ENCODE peak calls at places on chromosomes 11 and 22, in seven cellular contexts. J is NCI-H1105 treated with DMSO at 0.1 percent for 48 hours; M is activated T-helper 1 cell treated with anti-CD3 and anti-CD28 coated beads, Interleukin-2, amount 50 U/mL, for 16 hours; G is NT2/D1; C is activated T-cell treated with anti-CD3 and anti-CD28 coated beads, Interleukin-2, amount 50 U/mL, for 1 hour; A is NCI-H510A treated with DMSO at 0.1 percent for 48 hours; I is activated naive CD8-positive, alpha-beta T cell treated with anti-CD3 and anti-CD28 coated beads, Interleukin-2, amount 50 U/mL, for 24 hours. H is an unnamed sample.

GRCh38 chr11:117172678-117173421 is 5.7 kb upstream of the SIDT2 start:
- DNase-seq in J (no peak), C (no peak), G (no peak), M (no peak), A (no peak), I (no peak), H (no peak)

GRCh38 chr22:39489094-39490068 is 12.7 kb upstream of the MIEF1 start:
- DNase-seq in I (no peak), M (no peak), A (no peak), J (no peak), G (no peak), C (no peak), H (no peak)

GRCh38 chr11:130796828-130797227 is 119.5 kb downstream of the SNX19 start:
- DNase-seq in A (no peak), J (no peak), G (no peak), I (no peak), C (no peak), M (no peak), H (no peak)

GRCh38 chr11:47797633-47798032 is 30.5 kb upstream of the FNBP4 start:
- DNase-seq in I (peak), C (no peak), A (no peak), G (no peak), M (no peak), J (no peak), H (peak)

GRCh38 chr11:121931748-121932352 is 184.2 kb downstream of the BLID start:
- DNase-seq in G (no peak), C (no peak), I (no peak), A (no peak), J (no peak), M (no peak), H (no peak)

GRCh38 chr11:119615003-119615878 is 113.8 kb downstream of the NECTIN1 start:
- DNase-seq in G (no peak), C (no peak), I (no peak), J (no peak), M (no peak), A (no peak), H (peak)

GRCh38 chr11:107370390-107370789 is 87.2 kb downstream of the CWF19L2 start:
- DNase-seq in M (no peak), I (no peak), J (no peak), C (no peak), G (no peak), A (no peak), H (peak)

GRCh38 chr22:22720201-22720723 is 75.8 kb downstream of the GGTLC2 start:
- DNase-seq in G (peak), J (no peak), M (no peak), A (no peak), I (peak), C (peak), H (peak)

GRCh38 chr11:32892355-32893090 is at the start of gene QSER1:
- DNase-seq in M (peak), A (peak), I (peak), J (peak), G (no peak), C (peak), H (peak)

GRCh38 chr11:27837895-27838563 is 137.8 kb upstream of the BDNF start:
- DNase-seq in I (no peak), G (no peak), J (no peak), M (no peak), C (no peak), A (no peak), H (no peak)

GRCh38 chr11:2440646-2441045 is 3.7 kb downstream of the TRPM5 start:
- DNase-seq in I (no peak), A (no peak), C (no peak), G (no peak), M (no peak), J (no peak), H (no peak)

GRCh38 chr11:133576351-133576750 is 44.0 kb upstream of the OPCML start:
- DNase-seq in A (no peak), J (no peak), M (no peak), I (peak), G (peak), C (no peak), H (no peak)

GRCh38 chr11:134664863-134665535 is 253.0 kb upstream of the B3GAT1 start:
- DNase-seq in G (no peak), J (no peak), M (no peak), I (no peak), A (no peak), C (no peak), H (no peak)

GRCh38 chr22:39800790-39801540 is 92.6 kb downstream of the ENTHD1 start:
- DNase-seq in G (no peak), M (no peak), J (peak), A (peak), C (no peak), I (no peak), H (no peak)

GRCh38 chr22:19855504-19856409 is 1.1 kb upstream of the GNB1L start:
- DNase-seq in C (peak), M (peak), J (peak), I (peak), G (no peak), A (peak), H (peak)

GRCh38 chr11:87038235-87038960 is 664 bp downstream of the TMEM135 start:
- DNase-seq in I (no peak), M (no peak), C (no peak), J (no peak), A (no peak), G (no peak), H (peak)

H was measured in AG08396.